ENCODE peak calls at places on chromosomes 13 and 19, in ten cellular contexts. M is transverse colon, X is IMR-90, Z is A549, D is Peyer's patch, V is uterus, N is ovary, O is stomach, Q is tibial nerve, U is prostate gland. S is an unnamed sample.

GRCh38 chr13:34667356-34668218 is 274.5 kb upstream of the NBEA start:
- DNase-seq in M (no peak), X (no peak), Z (no peak), D (no peak), V (peak; percentile 36), N (no peak), O (no peak), Q (no peak), U (no peak), S (no peak)

GRCh38 chr19:18610556-18611326 is 1.9 kb upstream of the TMEM59L start:
- DNase-seq in M (no peak), X (no peak), Z (no peak), D (no peak), V (no peak), N (no peak), O (no peak), Q (no peak), U (no peak), S (no peak)

GRCh38 chr19:40502647-40503046 is 35.8 kb downstream of the SPTBN4 start:
- DNase-seq in M (peak; percentile 28), X (no peak), Z (peak; percentile 58), D (no peak), V (no peak), N (no peak), O (peak; percentile 55), Q (no peak), U (no peak), S (no peak)

GRCh38 chr19:35347171-35347929 is at the start of gene FFAR1:
- DNase-seq in M (peak; percentile 40), X (no peak), Z (no peak), D (peak; percentile 21), V (no peak), N (peak; percentile 23), O (peak; percentile 15), Q (no peak), U (no peak), S (no peak)

GRCh38 chr19:1245884-1246816 is 2.2 kb upstream of the MIDN start:
- DNase-seq in M (peak; percentile 88), X (no peak), Z (no peak), D (peak; percentile 93), V (peak; percentile 50), N (peak; percentile 90), O (peak; percentile 69), Q (no peak), U (peak; percentile 82), S (no peak)

GRCh38 chr13:49240017-49240416 is 7.7 kb upstream of the CDADC1 start:
- DNase-seq in M (no peak), X (peak; percentile 46), Z (no peak), D (no peak), V (no peak), N (no peak), O (no peak), Q (no peak), U (no peak), S (no peak)

GRCh38 chr13:51916962-51917361 is 55.2 kb downstream of the CCDC70 start:
- DNase-seq in M (no peak), X (no peak), Z (no peak), D (no peak), V (no peak), N (no peak), O (no peak), Q (no peak), U (no peak), S (no peak)

GRCh38 chr13:40123962-40124647 is 468.6 kb downstream of the COG6 start:
- DNase-seq in M (no peak), X (no peak), Z (no peak), D (no peak), V (no peak), N (no peak), O (no peak), Q (no peak), U (no peak), S (no peak)

GRCh38 chr13:21897140-21897539 is 226.3 kb downstream of the FGF9 start:
- DNase-seq in M (no peak), X (no peak), Z (no peak), D (no peak), V (no peak), N (no peak), O (no peak), Q (no peak), U (no peak), S (no peak)

GRCh38 chr13:90502143-90502542 is 845.3 kb upstream of the MIR17HG start:
- DNase-seq in M (no peak), X (no peak), Z (no peak), D (no peak), V (no peak), N (no peak), O (no peak), Q (no peak), U (no peak), S (no peak)

DNA sequence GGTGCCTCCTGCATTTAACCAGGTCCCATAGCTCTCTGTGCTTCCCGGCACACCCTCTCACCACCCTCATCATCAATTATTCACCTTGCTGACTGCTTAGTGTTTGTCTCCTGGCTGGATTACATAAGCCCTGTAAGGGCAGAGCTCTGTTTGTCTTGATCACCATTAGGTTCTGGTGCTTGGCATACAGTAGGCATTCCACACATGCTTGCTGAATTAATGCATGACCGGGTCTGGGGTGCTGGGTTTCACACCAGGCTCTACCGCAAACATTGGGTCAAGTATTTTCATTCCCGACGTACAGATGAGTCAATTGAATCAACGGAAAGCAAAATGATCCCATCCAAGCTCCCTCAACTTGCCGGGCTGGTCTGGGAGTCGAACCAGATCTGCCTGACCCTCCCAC is 28.5 kb downstream of the VAV1 start:
- DNase-seq in M (no peak), X (peak; percentile 38), Z (peak; percentile 58), D (no peak), V (no peak), N (no peak), O (no peak), Q (no peak), U (no peak), S (no peak)
- TF ChIP-seq POLR2A in M (no peak), X (no peak), Z (no peak), D (no peak), V (no peak), N (no peak), O (no peak), Q (no peak), U (no peak), S (no peak)

GRCh38 chr13:45314822-45315221 is 26.2 kb downstream of the TPT1 start:
- DNase-seq in M (no peak), X (no peak), Z (no peak), D (no peak), V (no peak), N (no peak), O (no peak), Q (no peak), U (no peak), S (no peak)

GRCh38 chr13:45306966-45307365 is 34.0 kb downstream of the TPT1 start:
- DNase-seq in M (no peak), X (no peak), Z (no peak), D (no peak), V (no peak), N (no peak), O (no peak), Q (no peak), U (no peak), S (no peak)

GRCh38 chr13:45305079-45305478 is 35.9 kb downstream of the TPT1 start:
- DNase-seq in M (no peak), X (no peak), Z (no peak), D (no peak), V (no peak), N (no peak), O (no peak), Q (no peak), U (no peak), S (no peak)

GRCh38 chr13:45315520-45316167 is 25.3 kb downstream of the TPT1 start:
- DNase-seq in M (no peak), X (no peak), Z (no peak), D (no peak), V (no peak), N (no peak), O (no peak), Q (no peak), U (no peak), S (no peak)

DNA sequence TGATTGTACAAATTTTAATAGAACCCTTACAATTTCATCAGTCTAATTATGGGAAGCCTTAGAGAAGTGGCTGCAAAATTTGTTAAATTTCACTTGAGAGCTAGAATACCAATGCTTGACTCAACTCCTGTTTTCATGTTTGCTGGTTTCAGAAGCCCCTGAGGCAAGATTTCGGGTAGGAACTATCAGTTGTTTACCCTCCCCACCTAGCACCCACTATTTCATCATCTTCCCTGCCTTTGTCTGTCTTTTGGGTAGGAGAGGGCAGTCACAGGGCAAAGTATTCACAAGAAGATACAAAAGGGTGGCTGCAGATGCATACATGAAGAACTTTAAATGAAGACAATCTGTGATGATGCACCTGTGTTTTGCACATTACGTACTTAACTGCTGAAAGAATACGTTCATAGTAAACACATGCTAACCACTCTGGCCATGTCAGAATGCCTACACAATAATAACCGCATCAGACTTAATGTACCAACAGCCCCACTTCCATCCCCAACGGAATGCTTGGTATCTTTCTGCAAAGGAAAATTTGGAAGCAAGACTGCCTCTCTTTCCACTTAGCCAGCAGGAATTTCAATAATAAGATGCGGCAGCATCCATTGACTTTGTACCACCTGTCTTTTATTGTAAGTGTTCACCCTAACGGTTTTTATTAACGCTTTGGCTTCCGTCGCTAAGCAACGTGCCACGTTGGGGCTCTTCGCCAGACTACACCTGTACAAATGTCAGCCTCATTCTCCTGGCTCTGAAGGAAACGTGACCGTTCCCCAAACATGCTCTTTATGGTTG is 30.4 kb downstream of the TPT1 start:
- DNase-seq in M (no peak), X (no peak), Z (no peak), D (no peak), V (no peak), N (no peak), O (no peak), Q (no peak), U (no peak), S (no peak)
- H3K4me3 ChIP-seq in M (peak overlapping the region; percentile 33), X (no peak overlapping the region), Z (peak overlapping the region; percentile 32), D (peak overlapping the region; percentile 52), V (peak overlapping the region; percentile 19), N (peak overlapping the region; percentile 35), O (peak overlapping the region; percentile 51), Q (peak overlapping the region; percentile 57), U (no peak overlapping the region), S (no peak overlapping the region)

GRCh38 chr13:28313579-28313978 is 175.2 kb downstream of the PAN3 start:
- DNase-seq in M (no peak), X (peak; percentile 57), Z (no peak), D (no peak), V (no peak), N (no peak), O (no peak), Q (no peak), U (no peak), S (no peak)
- TF ChIP-seq CTCF in M (no peak), X (peak; percentile 51), Z (no peak), D (no peak), V (no peak), N (no peak), O (no peak), Q (no peak), U (no peak), S (no peak)

GRCh38 chr13:44470623-44471562 is 97.3 kb downstream of the SERP2 start:
- DNase-seq in M (no peak), X (peak; percentile 40), Z (no peak), D (no peak), V (no peak), N (no peak), O (no peak), Q (no peak), U (no peak), S (no peak)

GRCh38 chr13:44474122-44474910 is 100.7 kb downstream of the SERP2 start:
- DNase-seq in M (no peak), X (peak; percentile 17), Z (peak; percentile 24), D (no peak), V (no peak), N (no peak), O (no peak), Q (no peak), U (no peak), S (no peak)

GRCh38 chr13:44471686-44472085 is 98.1 kb downstream of the SERP2 start:
- DNase-seq in M (no peak), X (peak; percentile 58), Z (peak; percentile 8), D (no peak), V (no peak), N (no peak), O (no peak), Q (no peak), U (no peak), S (no peak)
- TF ChIP-seq POLR2A in M (no peak), X (no peak), Z (no peak), D (no peak), V (no peak), N (no peak), O (no peak), Q (no peak), U (no peak), S (no peak)